ENCODE peak calls at places on chromosomes 11 and 22, in seven cellular contexts. V is GM12865, E is BE2C, U is B cell, A is body of pancreas, P is endothelial cell, D is fibroblast of pulmonary artery. R is an unnamed sample.
A peak's percentile ranks its signal among the peaks of the same experiment; 100 is the strongest.

GRCh38 chr11:133515075-133515474 is 17.2 kb downstream of the OPCML start:
- DNase-seq in V (no peak), E (no peak), U (no peak), A (no peak), P (no peak), D (no peak), R (no peak)

GRCh38 chr22:37529652-37530345 is 10.6 kb upstream of the CARD10 start:
- DNase-seq in V (peak; percentile 58), E (peak; percentile 40), U (no peak), A (no peak), P (no peak), D (no peak), R (no peak)

GRCh38 chr11:2883717-2884423 is 1.7 kb downstream of the CDKN1C start:
- DNase-seq in V (no peak), E (no peak), U (no peak), A (no peak), P (peak; percentile 47), D (peak; percentile 33), R (no peak)

GRCh38 chr11:7690648-7691047 is 15.6 kb downstream of the OVCH2 start:
- DNase-seq in V (no peak), E (no peak), U (no peak), A (no peak), P (no peak), D (no peak), R (no peak)

GRCh38 chr11:31967404-31967950 is 123.4 kb upstream of the RCN1 start:
- DNase-seq in V (no peak), E (no peak), U (no peak), A (no peak), P (no peak), D (no peak), R (no peak)

GRCh38 chr11:35077709-35078695 is 61.0 kb upstream of the CD44 start:
- DNase-seq in V (peak; percentile 87), E (no peak), U (peak; percentile 82), A (no peak), P (no peak), D (peak; percentile 44), R (no peak)

GRCh38 chr22:45475063-45475747 is 27.5 kb upstream of the FBLN1 start:
- DNase-seq in V (no peak), E (no peak), U (no peak), A (no peak), P (no peak), D (no peak), R (no peak)

GRCh38 chr11:106457727-106458126 is 380.3 kb downstream of the AASDHPPT start:
- DNase-seq in V (no peak), E (no peak), U (no peak), A (no peak), P (no peak), D (peak; percentile 80), R (no peak)

GRCh38 chr11:119371067-119371601 is 10.4 kb downstream of the USP2 start:
- DNase-seq in V (no peak), E (no peak), U (no peak), A (no peak), P (no peak), D (no peak), R (no peak)

GRCh38 chr22:49100316-49100715 is 727.4 kb downstream of the BRD1 start:
- DNase-seq in V (no peak), E (no peak), U (no peak), A (no peak), P (no peak), D (no peak), R (no peak)

DNA sequence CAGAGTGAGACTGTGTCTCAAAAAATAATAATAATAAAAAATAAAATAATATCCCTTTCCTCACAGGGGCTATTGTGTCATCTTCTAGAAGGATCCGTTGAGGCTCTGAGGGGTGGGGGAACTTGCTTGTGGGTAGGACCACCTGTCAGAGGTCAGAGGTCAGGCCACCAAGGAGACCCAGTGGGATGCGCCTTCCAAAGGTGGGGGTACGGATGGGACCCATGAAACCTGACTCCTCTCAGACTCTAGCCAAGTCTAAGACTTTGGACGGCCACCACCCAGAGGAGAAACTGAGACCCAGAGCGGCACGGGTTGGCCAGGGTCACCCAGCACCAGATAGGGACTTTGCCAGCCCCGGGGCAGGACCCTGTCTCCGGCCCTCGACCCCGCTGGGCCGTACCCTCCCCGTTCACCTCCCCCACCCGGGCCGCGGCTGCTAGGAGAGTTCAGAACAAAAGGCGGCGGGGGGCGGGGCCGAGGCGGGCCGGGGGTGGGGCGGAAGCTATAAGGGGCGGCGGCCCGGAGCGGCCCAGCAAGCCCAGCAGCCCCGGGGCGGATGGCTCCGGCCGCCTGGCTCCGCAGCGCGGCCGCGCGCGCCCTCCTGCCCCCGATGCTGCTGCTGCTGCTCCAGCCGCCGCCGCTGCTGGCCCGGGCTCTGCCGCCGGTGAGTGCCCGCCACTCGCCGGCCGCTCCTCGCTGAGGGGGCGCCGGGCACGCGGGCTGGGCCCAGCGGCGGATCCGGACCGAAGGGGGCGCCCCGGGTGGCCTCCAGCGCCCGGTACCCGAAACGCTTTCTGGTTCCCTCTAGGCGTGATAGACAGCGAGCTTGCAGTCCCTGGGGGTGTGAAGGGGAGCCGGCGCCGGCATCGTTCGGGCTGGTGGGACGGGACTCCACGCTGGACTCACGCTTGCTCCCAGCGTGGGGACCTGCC is at the start of gene MMP11:
- DNase-seq in V (peak; percentile 58), E (peak; percentile 79), U (peak; percentile 64), A (peak; percentile 55), P (peak; percentile 52), D (no peak), R (peak; percentile 87)
- TF ChIP-seq CTCF in V (no peak), E (peak; percentile 3), U (peak; percentile 22), A (no peak), P (no peak), D (no peak), R (no peak)

GRCh38 chr11:125429174-125429707 is 66.8 kb downstream of the FEZ1 start:
- DNase-seq in V (peak; percentile 69), E (peak; percentile 61), U (no peak), A (peak; percentile 49), P (peak; percentile 74), D (peak; percentile 71), R (peak; percentile 66)
- TF ChIP-seq CTCF in V (peak; percentile 88), E (peak; percentile 84), U (peak; percentile 33), A (peak; percentile 46), P (peak; percentile 58), D (peak; percentile 89), R (peak; percentile 75)

GRCh38 chr11:43515090-43515489 is 156.4 kb downstream of the TTC17 start:
- DNase-seq in V (peak; percentile 16), E (peak; percentile 30), U (no peak), A (no peak), P (peak; percentile 24), D (no peak), R (no peak)
- TF ChIP-seq CTCF in V (peak; percentile 7), E (peak; percentile 38), U (no peak), A (no peak), P (no peak), D (peak; percentile 9), R (no peak)

GRCh38 chr11:1517117-1518005 is 30.8 kb upstream of the MOB2 start:
- DNase-seq in V (no peak), E (no peak), U (no peak), A (no peak), P (no peak), D (no peak), R (no peak)
- TF ChIP-seq CTCF in V (no peak), E (no peak), U (no peak), A (no peak), P (no peak), D (no peak), R (no peak)

DNA sequence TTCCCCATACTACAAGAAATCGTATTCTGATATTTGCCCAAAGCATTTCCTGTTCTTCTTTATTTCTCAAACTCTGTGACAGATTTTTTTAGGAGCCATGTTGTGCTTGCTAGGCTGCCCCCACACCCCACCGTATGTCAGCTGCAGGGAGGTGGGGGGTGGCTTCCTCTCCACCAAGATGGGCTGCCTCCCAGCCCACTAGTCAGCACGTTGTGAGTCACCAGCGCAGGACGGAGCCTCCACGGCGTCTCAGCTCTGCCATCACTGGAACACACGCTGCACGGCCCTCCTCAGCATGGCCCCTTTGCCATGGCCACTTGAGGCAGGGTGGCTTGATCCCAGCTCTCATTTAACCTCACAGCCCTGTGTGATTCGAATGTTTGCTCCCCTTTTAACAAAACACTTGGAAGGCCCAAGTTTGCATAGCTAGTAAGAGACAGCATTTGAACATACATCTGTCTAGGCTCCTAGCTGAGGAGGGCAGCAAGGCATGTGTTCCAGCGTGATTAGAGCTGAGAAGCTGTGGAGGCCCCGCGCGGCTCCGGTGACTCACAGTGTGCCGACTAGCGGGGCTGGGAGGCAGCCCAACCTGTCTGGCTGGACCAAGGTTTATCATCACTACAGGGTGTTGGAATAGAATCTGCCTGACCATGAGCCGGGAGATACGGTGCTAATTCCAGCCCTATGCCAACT is 180.7 kb upstream of the NCAM1 start:
- DNase-seq in V (no peak), E (peak; percentile 42), U (no peak), A (no peak), P (no peak), D (peak; percentile 67), R (no peak)
- TF ChIP-seq CTCF in V (no peak), E (no peak), U (no peak), A (no peak), P (no peak), D (peak; percentile 20), R (no peak)

GRCh38 chr11:110296226-110297081 is at the start of gene RDX:
- DNase-seq in V (peak; percentile 87), E (peak; percentile 84), U (peak; percentile 74), A (peak; percentile 70), P (peak; percentile 71), D (peak; percentile 69), R (peak; percentile 99)
- TF ChIP-seq CTCF in V (peak; percentile 16), E (no peak), U (no peak), A (no peak), P (no peak), D (no peak), R (peak; percentile 26)

GRCh38 chr11:57641011-57641410 is 8.7 kb downstream of the YPEL4 start:
- DNase-seq in V (no peak), E (peak; percentile 31), U (no peak), A (no peak), P (no peak), D (peak; percentile 43), R (no peak)
- TF ChIP-seq CTCF in V (peak; percentile 19), E (peak; percentile 22), U (no peak), A (peak; percentile 18), P (no peak), D (peak; percentile 52), R (no peak)

GRCh38 chr11:90113541-90113940 is 20.9 kb upstream of the NAALAD2 start:
- DNase-seq in V (no peak), E (no peak), U (no peak), A (no peak), P (no peak), D (peak; percentile 13), R (no peak)
- TF ChIP-seq CTCF in V (no peak), E (peak; percentile 41), U (peak; percentile 30), A (peak; percentile 32), P (peak; percentile 70), D (peak; percentile 40), R (no peak)

GRCh38 chr11:1307998-1308744 is 1.3 kb downstream of the TOLLIP start:
- DNase-seq in V (no peak), E (no peak), U (peak; percentile 26), A (peak; percentile 67), P (no peak), D (no peak), R (peak; percentile 15)

GRCh38 chr11:1310315-1310687 is 869 bp upstream of the TOLLIP start:
- DNase-seq in V (peak; percentile 47), E (no peak), U (peak; percentile 39), A (no peak), P (no peak), D (no peak), R (no peak)

GRCh38 chr11:1308745-1309497 is 511 bp downstream of the TOLLIP start:
- DNase-seq in V (peak; percentile 13), E (no peak), U (peak; percentile 39), A (no peak), P (no peak), D (no peak), R (no peak)

GRCh38 chr11:1309498-1310314 is at the start of gene TOLLIP:
- DNase-seq in V (peak; percentile 96), E (peak; percentile 91), U (peak; percentile 95), A (peak; percentile 95), P (peak; percentile 98), D (peak; percentile 92), R (peak; percentile 100)

GRCh38 chr11:1310772-1311468 is 1.5 kb upstream of the TOLLIP start:
- DNase-seq in V (peak; percentile 75), E (no peak), U (peak; percentile 78), A (no peak), P (no peak), D (no peak), R (peak; percentile 71)
- TF ChIP-seq CTCF in V (peak; percentile 6), E (no peak), U (peak; percentile 50), A (no peak), P (no peak), D (no peak), R (no peak)